ENCODE peak calls at places on chromosomes 7 and 10, in five cellular contexts. T is occipital lobe, C is fibroblast of pulmonary artery, X is endothelial cell of umbilical vein, K is foreskin fibroblast. F is an unnamed sample.

GRCh38 chr10:69490876-69491275 is 39.6 kb downstream of the TSPAN15 start:
- DNase-seq in T (no peak), C (no peak), X (no peak), K (no peak), F (no peak)

GRCh38 chr7:107660381-107661080 is at the start of gene SLC26A4:
- DNase-seq in T (no peak), C (no peak), X (no peak), K (peak), F (no peak)

GRCh38 chr10:121900443-121901174 is 27.2 kb downstream of the ATE1 start:
- DNase-seq in T (no peak), C (peak), X (peak), K (peak), F (peak)

GRCh38 chr7:157488326-157488725 is 151.5 kb downstream of the DNAJB6 start:
- DNase-seq in T (no peak), C (no peak), X (no peak), K (no peak), F (no peak)

GRCh38 chr7:85065306-85065705 is 121.5 kb downstream of the SEMA3D start:
- DNase-seq in T (no peak), C (peak), X (no peak), K (peak), F (peak)

GRCh38 chr7:117219485-117219884 is 103.4 kb downstream of the WNT2 start:
- DNase-seq in T (no peak), C (peak), X (no peak), K (peak), F (peak)

GRCh38 chr7:98687331-98687863 is 70.3 kb downstream of the NPTX2 start:
- DNase-seq in T (no peak), C (no peak), X (no peak), K (peak), F (no peak)

GRCh38 chr10:124621637-124622036 is 122.5 kb downstream of the FAM53B start:
- DNase-seq in T (peak), C (no peak), X (no peak), K (peak), F (no peak)

GRCh38 chr10:36574212-36574611 is 551.2 kb upstream of the ANKRD30A start:
- DNase-seq in T (no peak), C (peak), X (no peak), K (peak), F (peak)

GRCh38 chr10:85645097-85645496 is 721.5 kb downstream of the GRID1 start:
- DNase-seq in T (no peak), C (no peak), X (no peak), K (no peak), F (no peak)

GRCh38 chr7:117087639-117088396 is 134.5 kb downstream of the ST7 start:
- DNase-seq in T (no peak), C (no peak), X (no peak), K (no peak), F (no peak)

GRCh38 chr7:47556511-47557180 is 25.3 kb downstream of the TNS3 start:
- DNase-seq in T (no peak), C (no peak), X (no peak), K (peak), F (no peak)

GRCh38 chr10:30819306-30820190 is 190.0 kb upstream of the LYZL2 start:
- DNase-seq in T (no peak), C (peak), X (no peak), K (peak), F (peak)

GRCh38 chr10:50224330-50224952 is 26.9 kb downstream of the ASAH2 start:
- DNase-seq in T (no peak), C (peak), X (peak), K (peak), F (peak)

GRCh38 chr7:41054960-41055700 is 647.8 kb downstream of the INHBA start:
- DNase-seq in T (no peak), C (no peak), X (no peak), K (no peak), F (no peak)

GRCh38 chr10:86757110-86757790 is 831 bp downstream of the BMPR1A start:
- DNase-seq in T (no peak), C (peak), X (no peak), K (peak), F (peak)

GRCh38 chr10:49322371-49323170 is 23.6 kb downstream of the C10orf71 start:
- DNase-seq in T (no peak), C (no peak), X (no peak), K (no peak), F (no peak)

GRCh38 chr10:30282226-30282625 is 66.9 kb downstream of the MTPAP start:
- DNase-seq in T (no peak), C (peak), X (peak), K (no peak), F (peak)

GRCh38 chr10:126469692-126470091 is 81.4 kb upstream of the ADAM12 start:
- DNase-seq in T (no peak), C (no peak), X (no peak), K (no peak), F (no peak)

GRCh38 chr7:30901856-30902255 is 9.8 kb upstream of the AQP1 start:
- DNase-seq in T (no peak), C (no peak), X (no peak), K (no peak), F (no peak)

GRCh38 chr7:130894146-130895005 is 160.4 kb upstream of the KLF14 start:
- DNase-seq in T (peak), C (no peak), X (peak), K (peak), F (peak)

GRCh38 chr7:57216340-57216739 is 84.1 kb upstream of the ZNF479 start:
- DNase-seq in T (no peak), C (no peak), X (no peak), K (no peak), F (no peak)

GRCh38 chr10:28947209-28947608 is 269.9 kb downstream of the BAMBI start:
- DNase-seq in T (no peak), C (peak), X (peak), K (no peak), F (peak)

GRCh38 chr7:32241636-32242035 is 171.4 kb upstream of the PDE1C start:
- DNase-seq in T (no peak), C (no peak), X (no peak), K (no peak), F (no peak)

GRCh38 chr7:150898475-150899011 is 46.2 kb downstream of the AOC1 start:
- DNase-seq in T (peak), C (peak), X (peak), K (peak), F (peak)

GRCh38 chr7:134811798-134812197 is 32.4 kb downstream of the CALD1 start:
- DNase-seq in T (no peak), C (peak), X (peak), K (peak), F (peak)

GRCh38 chr7:140304071-140304799 is 94.1 kb downstream of the SLC37A3 start:
- DNase-seq in T (no peak), C (peak), X (peak), K (peak), F (peak)

F was measured in fibroblast of the aortic adventitia.